ENCODE peak calls at places on chromosome 16, in six cellular contexts. X is GM12891, V is H1, K is HepG2, Q is K562, G is GM12878. Z is an unnamed sample.

GRCh38 chr16:58426960-58427359 is 34.7 kb downstream of the GINS3 start:
- DNase-seq in V (no peak), G (no peak), X (no peak), Q (no peak), K (no peak), Z (no peak)

GRCh38 chr16:20774703-20775362 is 11.0 kb downstream of the ACSM3 start:
- DNase-seq in X (peak; percentile 20), G (peak; percentile 9), Q (peak; percentile 58), K (peak; percentile 67), V (peak; percentile 80), Z (peak; percentile 29)

GRCh38 chr16:83305092-83305491 is 502.7 kb upstream of the HSBP1 start:
- DNase-seq in K (no peak), X (no peak), Q (no peak), G (no peak), V (no peak), Z (no peak)

GRCh38 chr16:714558-715447 is at the start of gene METRN:
- DNase-seq in X (peak; percentile 96), G (no peak), Q (peak; percentile 87), K (peak; percentile 61), V (no peak), Z (peak; percentile 96)

GRCh38 chr16:20763461-20764232 is at the start of gene ACSM3:
- DNase-seq in V (peak; percentile 13), G (peak; percentile 93), Q (peak; percentile 92), X (peak; percentile 58), K (peak; percentile 83), Z (peak; percentile 47)

GRCh38 chr16:68961778-68962402 is 118.6 kb downstream of the TANGO6 start:
- DNase-seq in V (no peak), G (no peak), X (no peak), Q (no peak), K (no peak), Z (no peak)

GRCh38 chr16:81498351-81498750 is 53.7 kb downstream of the CMIP start:
- DNase-seq in X (no peak), V (no peak), K (no peak), Q (no peak), G (no peak), Z (no peak)

GRCh38 chr16:86355951-86356350 is 154.4 kb upstream of the FOXF1 start:
- DNase-seq in V (no peak), Q (no peak), K (no peak), G (no peak), X (no peak), Z (no peak)

GRCh38 chr16:77571463-77571862 is 136.6 kb upstream of the ADAMTS18 start:
- DNase-seq in V (no peak), Q (no peak), G (no peak), X (no peak), K (no peak), Z (no peak)

GRCh38 chr16:87350681-87351319 is 32.8 kb downstream of the FBXO31 start:
- DNase-seq in X (no peak), Q (no peak), K (no peak), V (no peak), G (no peak), Z (no peak)

GRCh38 chr16:81532491-81533174 is 88.0 kb downstream of the CMIP start:
- DNase-seq in G (no peak), Q (no peak), K (peak; percentile 76), X (no peak), V (no peak), Z (no peak)

GRCh38 chr16:46496701-46497100 is 124.5 kb downstream of the SHCBP1 start:
- DNase-seq in Q (no peak), X (no peak), K (no peak), G (no peak), V (no peak), Z (no peak)

DNA sequence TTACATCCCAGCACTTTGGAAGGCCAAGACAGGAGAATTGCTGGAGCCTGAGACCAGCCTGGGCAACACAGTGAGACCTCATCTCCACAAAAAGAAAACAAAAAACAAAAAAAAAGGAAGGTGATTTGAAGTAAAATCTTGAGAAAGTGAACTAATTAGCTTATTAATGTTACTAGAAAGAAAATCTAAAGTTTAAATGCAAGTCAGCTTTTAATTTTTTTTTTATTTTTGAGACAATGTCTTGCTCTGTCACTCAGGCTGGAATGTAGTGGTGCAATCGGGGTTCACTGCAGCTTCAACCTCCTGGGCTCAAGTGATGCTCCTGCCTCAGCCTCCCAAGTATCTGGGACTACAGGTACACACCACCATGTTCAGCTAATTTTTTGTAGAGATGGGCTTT is 3.5 kb upstream of the CTCF start:
- DNase-seq in K (no peak), X (no peak), G (no peak), V (no peak), Q (no peak), Z (no peak)
- TF ChIP-seq POLR2AphosphoS5 in K (no peak), X (no peak), G (no peak), V (no peak), Q (no peak), Z (no peak)

GRCh38 chr16:2147981-2148671 is at the start of gene RAB26:
- DNase-seq in K (peak; percentile 82), V (no peak), G (no peak), Q (peak; percentile 86), X (peak; percentile 57), Z (no peak)
- TF ChIP-seq POLR2A in K (no peak), V (no peak), G (no peak), Q (no peak), X (no peak), Z (no peak)

DNA sequence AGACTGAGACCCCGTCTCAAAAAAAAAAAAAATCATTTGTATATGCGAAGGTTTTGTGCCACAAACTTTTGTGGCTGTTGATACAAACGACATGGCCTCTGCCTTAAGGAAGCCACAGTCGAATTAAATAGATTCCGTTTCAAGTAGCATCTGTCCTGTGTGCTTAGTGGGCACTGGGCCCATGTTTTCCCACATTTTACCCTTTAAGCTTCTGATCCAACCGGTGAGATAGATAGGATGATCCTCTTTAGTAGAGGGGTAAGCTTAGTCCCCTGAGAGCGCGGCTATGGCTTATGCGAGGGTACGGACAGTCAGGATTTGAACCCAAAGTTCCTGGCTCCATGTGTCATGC is 776 bp upstream of the TMEM219 start:
- DNase-seq in G (no peak), Q (no peak), V (no peak), K (no peak), X (no peak), Z (no peak)
- TF ChIP-seq TAF1 in G (no peak), Q (no peak), V (no peak), K (no peak), X (no peak), Z (no peak)

GRCh38 chr16:75011634-75012307 is 12.9 kb downstream of the ZNRF1 start:
- DNase-seq in G (peak; percentile 92), K (no peak), Q (no peak), X (no peak), V (no peak), Z (no peak)
- TF ChIP-seq POLR2AphosphoS5 in G (peak; percentile 88), K (no peak), Q (no peak), X (peak; percentile 76), V (no peak), Z (peak; percentile 86)

GRCh38 chr16:67561824-67562525 is 351 bp upstream of the CTCF start:
- DNase-seq in X (peak; percentile 85), Q (peak; percentile 96), G (peak; percentile 89), V (peak; percentile 72), K (peak; percentile 97), Z (peak; percentile 83)
- TF ChIP-seq POLR2A in X (peak; percentile 69), Q (peak; percentile 92), G (peak; percentile 83), V (peak; percentile 49), K (peak; percentile 88), Z (peak; percentile 90)

GRCh38 chr16:15946257-15947044 is 3.0 kb upstream of the ABCC1 start:
- DNase-seq in K (peak; percentile 91), G (no peak), Q (no peak), V (no peak), X (no peak), Z (no peak)

GRCh38 chr16:15948532-15949209 is 745 bp upstream of the ABCC1 start:
- DNase-seq in K (peak; percentile 44), G (no peak), V (no peak), Q (no peak), X (peak; percentile 48), Z (peak; percentile 40)

GRCh38 chr16:15949210-15950166 is at the start of gene ABCC1:
- DNase-seq in X (peak; percentile 74), Q (peak; percentile 93), K (peak; percentile 60), V (no peak), G (no peak), Z (peak; percentile 77)

GRCh38 chr16:15950167-15950854 is 895 bp downstream of the ABCC1 start:
- DNase-seq in X (no peak), G (no peak), Q (peak; percentile 39), V (no peak), K (peak; percentile 40), Z (peak; percentile 48)

GRCh38 chr16:15947983-15948509 is 1.4 kb upstream of the ABCC1 start:
- DNase-seq in V (no peak), K (peak; percentile 58), X (no peak), Q (no peak), G (no peak), Z (no peak)
- TF ChIP-seq TAF1 in V (no peak), K (no peak), X (no peak), Q (no peak), G (no peak), Z (no peak)

DNA sequence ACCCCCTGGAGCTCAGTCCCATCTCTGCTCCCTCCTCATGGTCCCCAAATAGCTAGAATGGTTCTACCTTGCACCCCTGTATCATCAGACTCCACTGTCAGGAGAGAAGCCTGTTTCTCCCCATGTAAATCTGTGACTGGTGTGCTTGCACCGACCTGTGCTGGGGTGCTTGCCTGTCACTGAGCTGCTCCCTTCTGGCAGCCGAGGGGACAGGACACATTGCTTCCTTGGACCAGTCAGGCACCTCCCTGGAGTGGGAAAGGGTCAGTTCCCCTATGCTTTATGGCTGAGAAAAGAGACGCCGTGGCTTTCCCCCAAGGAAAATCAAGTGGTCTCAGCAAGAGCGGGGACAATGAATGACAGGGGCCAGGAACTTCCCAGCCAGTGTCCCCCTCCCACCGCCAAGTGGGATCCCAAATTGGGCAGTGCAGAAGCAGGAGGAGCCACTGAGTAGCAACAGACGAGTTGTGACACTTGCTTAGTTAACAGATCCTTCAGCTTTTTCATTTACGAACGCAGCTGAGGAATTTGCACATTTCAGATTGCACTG is 156.3 kb downstream of the KATNIP start:
- DNase-seq in X (no peak), G (no peak), Q (no peak), K (no peak), V (no peak), Z (no peak)
- TF ChIP-seq POLR2AphosphoS5 in X (no peak), G (no peak), Q (no peak), K (no peak), V (no peak), Z (no peak)

Z was measured in GM12892.